ENCODE peak calls at places on chromosomes 2 and 18, in seven cellular contexts. N is K562; X is colonic mucosa; F is naive thymus-derived CD4-positive, alpha-beta T cell; R is neuronal stem cell; T is CD8-positive, alpha-beta T cell; A is WERI-Rb-1. M is an unnamed sample.

GRCh38 chr18:47756364-47757016 is 174.0 kb downstream of the SMAD2 start:
- DNase-seq in N (peak), X (peak), F (peak), R (peak), T (no peak), A (peak), M (peak)

GRCh38 chr2:140355481-140356090 is 1575.4 kb upstream of the NXPH2 start:
- DNase-seq in N (no peak), X (no peak), F (no peak), R (no peak), T (no peak), A (no peak), M (no peak)

GRCh38 chr2:120832296-120833070 is 96.8 kb downstream of the GLI2 start:
- DNase-seq in N (no peak), X (no peak), F (no peak), R (no peak), T (no peak), A (no peak), M (no peak)

GRCh38 chr2:176494949-176495353 is 225.7 kb downstream of the MTX2 start:
- DNase-seq in N (no peak), X (no peak), F (no peak), R (no peak), T (no peak), A (no peak), M (no peak)

GRCh38 chr18:71239111-71239624 is 950.3 kb downstream of the SOCS6 start:
- DNase-seq in N (no peak), X (no peak), F (no peak), R (no peak), T (no peak), A (no peak), M (no peak)

GRCh38 chr2:124778076-124778475 is 753.0 kb downstream of the CNTNAP5 start:
- DNase-seq in N (no peak), X (no peak), F (no peak), R (no peak), T (no peak), A (no peak), M (peak)

GRCh38 chr2:223549215-223549614 is 52.9 kb downstream of the SCG2 start:
- DNase-seq in N (no peak), X (no peak), F (no peak), R (no peak), T (no peak), A (no peak), M (no peak)

GRCh38 chr2:2181505-2181904 is 149.6 kb downstream of the MYT1L start:
- DNase-seq in N (no peak), X (no peak), F (no peak), R (no peak), T (no peak), A (no peak), M (no peak)

GRCh38 chr2:62221141-62221540 is 25.2 kb downstream of the B3GNT2 start:
- DNase-seq in N (no peak), X (no peak), F (no peak), R (no peak), T (peak), A (no peak), M (no peak)

GRCh38 chr18:44733069-44733753 is 52.5 kb downstream of the SETBP1 start:
- DNase-seq in N (no peak), X (no peak), F (no peak), R (no peak), T (no peak), A (no peak), M (no peak)

GRCh38 chr18:51211552-51211951 is 14.1 kb upstream of the MEX3C start:
- DNase-seq in N (peak), X (peak), F (no peak), R (no peak), T (no peak), A (no peak), M (no peak)

GRCh38 chr2:29518988-29519925 is 402.1 kb downstream of the ALK start:
- DNase-seq in N (no peak), X (no peak), F (no peak), R (no peak), T (no peak), A (no peak), M (no peak)

GRCh38 chr2:134671498-134671897 is 47.3 kb downstream of the TMEM163 start:
- DNase-seq in N (no peak), X (no peak), F (no peak), R (no peak), T (no peak), A (no peak), M (peak)

GRCh38 chr2:191488135-191488534 is 189.8 kb upstream of the NABP1 start:
- DNase-seq in N (no peak), X (peak), F (no peak), R (no peak), T (no peak), A (no peak), M (no peak)

GRCh38 chr2:209648714-209649113 is 122.9 kb upstream of the UNC80 start:
- DNase-seq in N (no peak), X (no peak), F (no peak), R (no peak), T (no peak), A (no peak), M (no peak)

GRCh38 chr18:67385455-67385854 is 131.1 kb downstream of the DSEL start:
- DNase-seq in N (no peak), X (no peak), F (no peak), R (no peak), T (no peak), A (no peak), M (no peak)

GRCh38 chr18:3998698-3999333 is 456.3 kb downstream of the DLGAP1 start:
- DNase-seq in N (peak), X (peak), F (no peak), R (no peak), T (no peak), A (no peak), M (no peak)

GRCh38 chr2:200077838-200078237 is 122.5 kb downstream of the MAIP1 start:
- DNase-seq in N (no peak), X (no peak), F (no peak), R (no peak), T (no peak), A (no peak), M (no peak)

GRCh38 chr2:64698668-64699444 is 45.1 kb upstream of the SERTAD2 start:
- DNase-seq in N (no peak), X (no peak), F (no peak), R (no peak), T (no peak), A (no peak), M (no peak)

GRCh38 chr2:10271946-10272345 is 30.8 kb upstream of the HPCAL1 start:
- DNase-seq in N (no peak), X (peak), F (no peak), R (no peak), T (no peak), A (peak), M (peak)

GRCh38 chr2:128512664-128513415 is 194.2 kb upstream of the HS6ST1 start:
- DNase-seq in N (no peak), X (no peak), F (no peak), R (no peak), T (no peak), A (peak), M (no peak)

GRCh38 chr2:33598472-33599174 is 476 bp downstream of the FAM98A start:
- DNase-seq in N (peak), X (peak), F (no peak), R (peak), T (peak), A (peak), M (peak)

GRCh38 chr18:67483237-67483636 is 33.3 kb downstream of the DSEL start:
- DNase-seq in N (no peak), X (no peak), F (no peak), R (no peak), T (no peak), A (no peak), M (no peak)

GRCh38 chr2:458431-458827 is 170.5 kb upstream of the ALKAL2 start:
- DNase-seq in N (no peak), X (no peak), F (no peak), R (no peak), T (no peak), A (peak), M (no peak)

GRCh38 chr2:19299522-19299921 is 58.9 kb downstream of the OSR1 start:
- DNase-seq in N (no peak), X (no peak), F (no peak), R (no peak), T (no peak), A (no peak), M (no peak)

GRCh38 chr2:221943078-221943810 is 355.6 kb downstream of the PAX3 start:
- DNase-seq in N (no peak), X (no peak), F (no peak), R (no peak), T (no peak), A (no peak), M (no peak)

GRCh38 chr18:66013976-66014375 is 263.2 kb downstream of the CDH7 start:
- DNase-seq in N (no peak), X (no peak), F (no peak), R (no peak), T (no peak), A (no peak), M (no peak)

GRCh38 chr2:73414651-73415050 is 29.0 kb downstream of the ALMS1 start:
- DNase-seq in N (no peak), X (no peak), F (no peak), R (no peak), T (no peak), A (no peak), M (no peak)

GRCh38 chr18:63309422-63309821 is 10.1 kb downstream of the BCL2 start:
- DNase-seq in N (no peak), X (no peak), F (no peak), R (no peak), T (no peak), A (no peak), M (no peak)

GRCh38 chr2:53787255-53787910 is 539 bp downstream of the ERLEC1 start:
- DNase-seq in N (no peak), X (no peak), F (no peak), R (no peak), T (no peak), A (no peak), M (peak)

GRCh38 chr2:27127883-27128670 is 4.5 kb downstream of the ABHD1 start:
- DNase-seq in N (no peak), X (no peak), F (no peak), R (no peak), T (no peak), A (no peak), M (no peak)

GRCh38 chr2:97849881-97850540 is 136.6 kb downstream of the ZAP70 start:
- DNase-seq in N (peak), X (no peak), F (no peak), R (no peak), T (no peak), A (no peak), M (no peak)

GRCh38 chr2:3637692-3638455 is 20.1 kb upstream of the ALLC start:
- DNase-seq in N (no peak), X (no peak), F (no peak), R (no peak), T (peak), A (no peak), M (peak)

DNA sequence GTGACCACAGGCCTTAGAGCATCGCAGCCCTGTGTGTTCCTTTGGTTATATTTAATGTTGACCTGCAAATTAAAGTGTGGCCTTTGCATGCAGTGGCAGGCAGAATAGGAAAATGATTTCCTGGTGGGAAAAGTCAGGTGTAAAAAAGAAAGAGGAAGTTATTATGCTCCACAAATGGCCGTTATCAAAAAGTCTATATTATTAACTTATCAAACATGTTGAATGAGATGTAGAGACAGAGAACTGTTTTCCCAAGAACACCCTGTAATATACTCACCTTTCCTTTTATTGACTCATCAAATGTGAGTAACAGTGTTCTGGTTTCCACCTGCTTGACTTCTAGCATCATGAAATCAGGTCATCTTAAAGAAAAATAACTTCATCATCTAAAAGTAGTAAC is 35.3 kb downstream of the MEIS1 start:
- DNase-seq in N (no peak), X (no peak), F (no peak), R (no peak), T (no peak), A (no peak), M (no peak)
- H3K27ac ChIP-seq in N (no peak), X (no peak), F (no peak), R (no peak), T (no peak), A (no peak), M (no peak)

GRCh38 chr2:216148983-216149382 is 39.8 kb downstream of the XRCC5 start:
- DNase-seq in N (no peak), X (no peak), F (no peak), R (no peak), T (no peak), A (no peak), M (no peak)
- H3K27ac ChIP-seq in N (no peak), X (no peak), F (no peak), R (no peak), T (no peak), A (no peak), M (no peak)

GRCh38 chr2:238786792-238787490 is 60.9 kb upstream of the TWIST2 start:
- DNase-seq in N (no peak), X (no peak), F (no peak), R (no peak), T (no peak), A (no peak), M (no peak)
- H3K27ac ChIP-seq in N (no peak), X (no peak), F (no peak), R (no peak), T (no peak), A (no peak), M (no peak)

DNA sequence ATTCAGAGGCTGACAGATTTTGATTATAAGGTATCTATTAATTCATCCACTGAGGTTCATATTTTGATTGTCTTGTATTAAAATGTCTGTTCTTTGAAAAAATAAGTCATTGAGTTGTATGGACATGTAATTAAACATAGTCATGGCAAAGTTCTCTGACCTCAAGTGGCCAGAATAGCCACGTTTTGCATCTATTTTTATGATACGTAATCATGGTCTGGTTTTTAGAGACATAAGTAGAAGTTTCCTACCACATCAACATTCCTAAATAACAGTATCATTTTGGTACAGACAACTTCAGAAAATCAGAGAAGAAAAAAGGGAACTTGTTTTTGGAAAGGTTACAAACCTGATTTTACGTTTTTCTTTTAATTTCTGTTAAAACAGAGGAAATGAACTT is 47.6 kb downstream of the COL5A2 start:
- DNase-seq in N (no peak), X (no peak), F (no peak), R (no peak), T (no peak), A (no peak), M (no peak)
- H3K27ac ChIP-seq in N (no peak), X (no peak), F (no peak), R (no peak), T (no peak), A (no peak), M (no peak)

GRCh38 chr18:2960983-2961696 is 51.8 kb downstream of the LPIN2 start:
- DNase-seq in N (no peak), X (no peak), F (no peak), R (no peak), T (no peak), A (no peak), M (no peak)
- H3K27ac ChIP-seq in N (no peak), X (peak), F (peak), R (no peak), T (peak), A (no peak), M (no peak)

DNA sequence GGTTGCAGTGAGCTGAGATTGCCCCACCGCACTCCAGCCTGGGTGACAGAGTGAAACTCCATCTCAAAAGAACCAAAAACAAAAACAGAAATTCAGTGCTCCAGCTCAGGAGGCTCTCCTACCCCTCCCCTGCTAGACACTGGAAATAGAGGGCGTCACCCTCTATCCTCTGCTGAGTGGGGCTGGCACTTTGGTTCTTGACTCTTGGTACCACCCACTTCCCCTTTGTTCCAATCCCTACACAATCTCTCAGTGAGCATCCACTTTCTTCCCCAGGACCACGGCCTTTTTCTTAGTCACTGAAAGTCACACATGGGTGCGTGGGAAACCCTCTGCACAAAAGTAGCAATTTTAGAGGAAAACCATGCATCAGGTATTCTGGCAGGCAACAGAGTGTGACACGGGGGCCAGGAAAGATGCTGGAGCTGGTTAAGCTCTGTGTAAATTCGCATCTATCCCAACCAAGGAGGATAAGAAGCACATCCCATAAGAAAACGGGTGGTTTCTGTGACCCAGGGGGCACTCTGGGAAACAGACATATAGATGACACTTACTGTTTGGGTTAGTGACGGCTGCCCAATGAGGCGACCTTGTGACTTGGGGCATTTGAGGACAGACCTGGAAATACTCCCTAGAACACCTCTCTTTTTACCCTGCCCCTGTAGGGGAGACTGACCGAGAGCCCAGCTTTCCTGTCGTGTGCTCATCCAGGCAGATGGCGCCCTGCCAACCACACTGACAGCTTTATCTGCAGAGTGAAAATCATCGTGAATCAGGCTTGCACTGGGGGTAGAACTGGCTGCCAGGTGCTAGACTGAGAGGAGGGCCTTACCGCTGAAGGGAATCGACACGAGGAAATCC is 7.7 kb downstream of the HJURP start:
- DNase-seq in N (no peak), X (no peak), F (no peak), R (no peak), T (no peak), A (no peak), M (no peak)
- H3K27ac ChIP-seq in N (no peak), X (no peak), F (no peak), R (no peak), T (no peak), A (no peak), M (no peak)

DNA sequence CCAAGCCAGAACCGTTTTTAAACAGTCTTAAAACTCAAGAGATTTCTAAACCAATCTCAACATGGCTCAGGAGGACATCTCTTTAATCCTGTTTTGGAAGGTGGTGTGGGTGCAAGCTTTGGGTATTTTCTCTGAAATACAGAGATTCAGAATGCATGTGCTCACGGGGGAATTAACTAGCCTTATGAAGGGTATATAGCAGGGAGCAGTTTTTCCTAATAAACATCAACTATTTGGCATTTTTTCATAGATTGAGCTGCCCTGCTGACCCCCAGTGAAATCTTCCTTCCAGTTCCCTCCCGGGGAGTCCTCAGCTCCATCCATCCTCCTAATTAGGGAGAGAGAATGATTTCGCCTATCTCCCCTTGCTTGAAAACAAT is 122.6 kb downstream of the SMAD7 start:
- DNase-seq in N (no peak), X (no peak), F (no peak), R (no peak), T (no peak), A (no peak), M (no peak)
- H3K27ac ChIP-seq in N (no peak), X (no peak), F (no peak), R (peak), T (no peak), A (peak), M (peak)

M was measured in endodermal cell.